ENCODE peak calls at places on chromosomes 2 and 18, in five cellular contexts. One of them, this sample, is unnamed.

GRCh38 chr2:117127680-117128079 is 686.8 kb upstream of the DDX18 start:
- DNase-seq in posterior cingulate gyrus: no peak
- DNase-seq in AG10803: no peak
- DNase-seq in T-helper 2 cell: no peak
- DNase-seq in DMS 273 treated with DMSO at 0.1 percent for 48 hours: no peak
- DNase-seq in this sample: no peak

GRCh38 chr2:26302846-26303245 is 43.1 kb upstream of the SELENOI start:
- DNase-seq in posterior cingulate gyrus: no peak
- DNase-seq in AG10803: peak
- DNase-seq in T-helper 2 cell: no peak
- DNase-seq in DMS 273 treated with DMSO at 0.1 percent for 48 hours: no peak
- DNase-seq in this sample: no peak

GRCh38 chr2:218852911-218853667 is 6.5 kb upstream of the WNT6 start:
- DNase-seq in posterior cingulate gyrus: peak
- DNase-seq in AG10803: peak
- DNase-seq in T-helper 2 cell: peak
- DNase-seq in DMS 273 treated with DMSO at 0.1 percent for 48 hours: peak
- DNase-seq in this sample: peak

GRCh38 chr2:222293660-222294630 is 4.9 kb downstream of the PAX3 start:
- DNase-seq in posterior cingulate gyrus: no peak
- DNase-seq in AG10803: no peak
- DNase-seq in T-helper 2 cell: no peak
- DNase-seq in DMS 273 treated with DMSO at 0.1 percent for 48 hours: no peak
- DNase-seq in this sample: no peak

GRCh38 chr2:42903821-42904575 is 111.6 kb upstream of the HAAO start:
- DNase-seq in posterior cingulate gyrus: no peak
- DNase-seq in AG10803: no peak
- DNase-seq in T-helper 2 cell: no peak
- DNase-seq in DMS 273 treated with DMSO at 0.1 percent for 48 hours: no peak
- DNase-seq in this sample: no peak

GRCh38 chr2:237946423-237946822 is 20.4 kb upstream of the UBE2F start:
- DNase-seq in posterior cingulate gyrus: no peak
- DNase-seq in AG10803: no peak
- DNase-seq in T-helper 2 cell: no peak
- DNase-seq in DMS 273 treated with DMSO at 0.1 percent for 48 hours: no peak
- DNase-seq in this sample: no peak

GRCh38 chr2:48633143-48633542 is 15.5 kb downstream of the GTF2A1L start:
- DNase-seq in posterior cingulate gyrus: no peak
- DNase-seq in AG10803: no peak
- DNase-seq in T-helper 2 cell: no peak
- DNase-seq in DMS 273 treated with DMSO at 0.1 percent for 48 hours: no peak
- DNase-seq in this sample: no peak

GRCh38 chr2:170747921-170748320 is 22.3 kb upstream of the ERICH2 start:
- DNase-seq in posterior cingulate gyrus: no peak
- DNase-seq in AG10803: peak
- DNase-seq in T-helper 2 cell: no peak
- DNase-seq in DMS 273 treated with DMSO at 0.1 percent for 48 hours: no peak
- DNase-seq in this sample: no peak

GRCh38 chr2:71748227-71748626 is 294.9 kb downstream of the DYSF start:
- DNase-seq in posterior cingulate gyrus: no peak
- DNase-seq in AG10803: peak
- DNase-seq in T-helper 2 cell: no peak
- DNase-seq in DMS 273 treated with DMSO at 0.1 percent for 48 hours: no peak
- DNase-seq in this sample: no peak

GRCh38 chr2:123870877-123871276 is 154.2 kb upstream of the CNTNAP5 start:
- DNase-seq in posterior cingulate gyrus: no peak
- DNase-seq in AG10803: no peak
- DNase-seq in T-helper 2 cell: no peak
- DNase-seq in DMS 273 treated with DMSO at 0.1 percent for 48 hours: no peak
- DNase-seq in this sample: no peak

GRCh38 chr18:48575301-48575657 is 36.4 kb downstream of the CTIF start:
- DNase-seq in posterior cingulate gyrus: no peak
- DNase-seq in AG10803: no peak
- DNase-seq in T-helper 2 cell: no peak
- DNase-seq in DMS 273 treated with DMSO at 0.1 percent for 48 hours: no peak
- DNase-seq in this sample: no peak

GRCh38 chr18:8455661-8456614 is 153.3 kb upstream of the RAB12 start:
- DNase-seq in posterior cingulate gyrus: no peak
- DNase-seq in AG10803: no peak
- DNase-seq in T-helper 2 cell: no peak
- DNase-seq in DMS 273 treated with DMSO at 0.1 percent for 48 hours: no peak
- DNase-seq in this sample: no peak

GRCh38 chr2:9336534-9337354 is 86.6 kb downstream of the ITGB1BP1 start:
- DNase-seq in posterior cingulate gyrus: no peak
- DNase-seq in AG10803: peak
- DNase-seq in T-helper 2 cell: no peak
- DNase-seq in DMS 273 treated with DMSO at 0.1 percent for 48 hours: peak
- DNase-seq in this sample: no peak

GRCh38 chr18:23495723-23496440 is 7.4 kb upstream of the RMC1 start:
- DNase-seq in posterior cingulate gyrus: no peak
- DNase-seq in AG10803: no peak
- DNase-seq in T-helper 2 cell: no peak
- DNase-seq in DMS 273 treated with DMSO at 0.1 percent for 48 hours: no peak
- DNase-seq in this sample: no peak

GRCh38 chr2:101442042-101442666 is 32.8 kb downstream of the RFX8 start:
- DNase-seq in posterior cingulate gyrus: no peak
- DNase-seq in AG10803: peak
- DNase-seq in T-helper 2 cell: no peak
- DNase-seq in DMS 273 treated with DMSO at 0.1 percent for 48 hours: no peak
- DNase-seq in this sample: no peak

GRCh38 chr2:18149660-18150246 is 271.3 kb downstream of the KCNS3 start:
- DNase-seq in posterior cingulate gyrus: no peak
- DNase-seq in AG10803: peak
- DNase-seq in T-helper 2 cell: no peak
- DNase-seq in DMS 273 treated with DMSO at 0.1 percent for 48 hours: no peak
- DNase-seq in this sample: peak

GRCh38 chr2:232276084-232276738 is 102.3 kb upstream of the ALPP start:
- DNase-seq in posterior cingulate gyrus: no peak
- DNase-seq in AG10803: no peak
- DNase-seq in T-helper 2 cell: no peak
- DNase-seq in DMS 273 treated with DMSO at 0.1 percent for 48 hours: peak
- DNase-seq in this sample: no peak

GRCh38 chr2:49934481-49934880 is 780.2 kb upstream of the FSHR start:
- DNase-seq in posterior cingulate gyrus: no peak
- DNase-seq in AG10803: no peak
- DNase-seq in T-helper 2 cell: no peak
- DNase-seq in DMS 273 treated with DMSO at 0.1 percent for 48 hours: no peak
- DNase-seq in this sample: no peak

GRCh38 chr18:79221136-79221535 is 151.9 kb downstream of the ATP9B start:
- DNase-seq in posterior cingulate gyrus: no peak
- DNase-seq in AG10803: no peak
- DNase-seq in T-helper 2 cell: no peak
- DNase-seq in DMS 273 treated with DMSO at 0.1 percent for 48 hours: no peak
- DNase-seq in this sample: no peak

GRCh38 chr2:130975729-130976128 is 117.5 kb downstream of the FAM168B start:
- DNase-seq in posterior cingulate gyrus: no peak
- DNase-seq in AG10803: no peak
- DNase-seq in T-helper 2 cell: no peak
- DNase-seq in DMS 273 treated with DMSO at 0.1 percent for 48 hours: no peak
- DNase-seq in this sample: no peak

GRCh38 chr2:23637011-23637778 is 252.2 kb downstream of the KLHL29 start:
- DNase-seq in posterior cingulate gyrus: no peak
- DNase-seq in AG10803: peak
- DNase-seq in T-helper 2 cell: no peak
- DNase-seq in DMS 273 treated with DMSO at 0.1 percent for 48 hours: no peak
- DNase-seq in this sample: no peak

GRCh38 chr2:23620841-23621341 is 235.9 kb downstream of the KLHL29 start:
- DNase-seq in posterior cingulate gyrus: no peak
- DNase-seq in AG10803: peak
- DNase-seq in T-helper 2 cell: no peak
- DNase-seq in DMS 273 treated with DMSO at 0.1 percent for 48 hours: peak
- DNase-seq in this sample: no peak

GRCh38 chr18:421236-422155 is 79.0 kb downstream of the COLEC12 start:
- DNase-seq in posterior cingulate gyrus: no peak
- DNase-seq in AG10803: peak
- DNase-seq in T-helper 2 cell: no peak
- DNase-seq in DMS 273 treated with DMSO at 0.1 percent for 48 hours: peak
- DNase-seq in this sample: no peak

GRCh38 chr2:204730588-204730987 is 185.3 kb downstream of the PARD3B start:
- DNase-seq in posterior cingulate gyrus: no peak
- DNase-seq in AG10803: no peak
- DNase-seq in T-helper 2 cell: no peak
- DNase-seq in DMS 273 treated with DMSO at 0.1 percent for 48 hours: no peak
- DNase-seq in this sample: no peak

GRCh38 chr2:45963816-45964215 is 312.3 kb downstream of the PRKCE start:
- DNase-seq in posterior cingulate gyrus: no peak
- DNase-seq in AG10803: no peak
- DNase-seq in T-helper 2 cell: no peak
- DNase-seq in DMS 273 treated with DMSO at 0.1 percent for 48 hours: no peak
- DNase-seq in this sample: no peak

GRCh38 chr18:2872095-2872494 is 25.3 kb downstream of the EMILIN2 start:
- DNase-seq in posterior cingulate gyrus: no peak
- DNase-seq in AG10803: no peak
- DNase-seq in T-helper 2 cell: no peak
- DNase-seq in DMS 273 treated with DMSO at 0.1 percent for 48 hours: no peak
- DNase-seq in this sample: no peak

GRCh38 chr18:48802543-48803428 is 148.0 kb downstream of the SMAD7 start:
- DNase-seq in posterior cingulate gyrus: peak
- DNase-seq in AG10803: no peak
- DNase-seq in T-helper 2 cell: no peak
- DNase-seq in DMS 273 treated with DMSO at 0.1 percent for 48 hours: no peak
- DNase-seq in this sample: peak

GRCh38 chr2:149438260-149438960 is 108.0 kb downstream of the LYPD6 start:
- DNase-seq in posterior cingulate gyrus: no peak
- DNase-seq in AG10803: no peak
- DNase-seq in T-helper 2 cell: no peak
- DNase-seq in DMS 273 treated with DMSO at 0.1 percent for 48 hours: no peak
- DNase-seq in this sample: no peak

GRCh38 chr2:47019991-47020681 is 104.5 kb upstream of the MCFD2 start:
- DNase-seq in posterior cingulate gyrus: no peak
- DNase-seq in AG10803: no peak
- DNase-seq in T-helper 2 cell: no peak
- DNase-seq in DMS 273 treated with DMSO at 0.1 percent for 48 hours: no peak
- DNase-seq in this sample: no peak

GRCh38 chr2:37855283-37856041 is 69.6 kb upstream of the RMDN2 start:
- DNase-seq in posterior cingulate gyrus: no peak
- DNase-seq in AG10803: peak
- DNase-seq in T-helper 2 cell: no peak
- DNase-seq in DMS 273 treated with DMSO at 0.1 percent for 48 hours: no peak
- DNase-seq in this sample: peak

GRCh38 chr2:76599732-76600368 is 889.1 kb upstream of the GCFC2 start:
- DNase-seq in posterior cingulate gyrus: peak
- DNase-seq in AG10803: peak
- DNase-seq in T-helper 2 cell: no peak
- DNase-seq in DMS 273 treated with DMSO at 0.1 percent for 48 hours: peak
- DNase-seq in this sample: peak

GRCh38 chr2:226726546-226726945 is 73.1 kb downstream of the IRS1 start:
- DNase-seq in posterior cingulate gyrus: no peak
- DNase-seq in AG10803: peak
- DNase-seq in T-helper 2 cell: no peak
- DNase-seq in DMS 273 treated with DMSO at 0.1 percent for 48 hours: no peak
- DNase-seq in this sample: no peak

GRCh38 chr18:36519358-36519757 is 221.8 kb downstream of the FHOD3 start:
- DNase-seq in posterior cingulate gyrus: no peak
- DNase-seq in AG10803: peak
- DNase-seq in T-helper 2 cell: no peak
- DNase-seq in DMS 273 treated with DMSO at 0.1 percent for 48 hours: no peak
- DNase-seq in this sample: no peak

GRCh38 chr2:27042159-27042661 is 9.3 kb upstream of the AGBL5 start:
- DNase-seq in posterior cingulate gyrus: no peak
- DNase-seq in AG10803: no peak
- DNase-seq in T-helper 2 cell: no peak
- DNase-seq in DMS 273 treated with DMSO at 0.1 percent for 48 hours: no peak
- DNase-seq in this sample: no peak